ENCODE peak calls at places on chromosomes 7 and 10, in ten cellular contexts. F is foreskin fibroblast, J is posterior cingulate gyrus, R is K562, I is NCI-H1417, M is T-helper 17 cell, B is psoas muscle, O is EH, K is GM13976, X is EL. E is an unnamed sample.
A peak's percentile ranks its signal among the peaks of the same experiment; 100 is the strongest.

GRCh38 chr7:134339475-134339874 is 22.7 kb upstream of the SLC35B4 start:
- DNase-seq in F (no peak), J (no peak), R (no peak), I (no peak), M (no peak), B (no peak), O (no peak), K (no peak), X (no peak), E (no peak)

GRCh38 chr10:121690970-121691369 is 92.7 kb upstream of the FGFR2 start:
- DNase-seq in F (no peak), J (no peak), R (no peak), I (no peak), M (no peak), B (no peak), O (no peak), K (no peak), X (no peak), E (no peak)

GRCh38 chr10:35420044-35420443 is 83.7 kb downstream of the CCNY start:
- DNase-seq in F (peak; percentile 39), J (no peak), R (no peak), I (no peak), M (no peak), B (no peak), O (peak; percentile 21), K (no peak), X (peak; percentile 31), E (no peak)

GRCh38 chr7:48337012-48337621 is 165.9 kb downstream of the ABCA13 start:
- DNase-seq in F (no peak), J (no peak), R (no peak), I (no peak), M (no peak), B (no peak), O (peak; percentile 10), K (no peak), X (peak; percentile 6), E (peak; percentile 33)

GRCh38 chr7:139588632-139589031 is 65.1 kb downstream of the CLEC2L start:
- DNase-seq in F (peak; percentile 41), J (no peak), R (peak; percentile 49), I (no peak), M (no peak), B (peak; percentile 32), O (peak; percentile 10), K (no peak), X (no peak), E (no peak)

GRCh38 chr7:148303295-148304013 is 287.1 kb upstream of the C7orf33 start:
- DNase-seq in F (peak; percentile 3), J (no peak), R (no peak), I (peak; percentile 21), M (no peak), B (peak; percentile 76), O (no peak), K (no peak), X (peak; percentile 55), E (peak; percentile 48)

GRCh38 chr10:129321727-129322126 is 145.3 kb upstream of the MGMT start:
- DNase-seq in F (no peak), J (no peak), R (no peak), I (no peak), M (no peak), B (no peak), O (no peak), K (no peak), X (no peak), E (no peak)

GRCh38 chr10:86345296-86346168 is 21.1 kb downstream of the GRID1 start:
- DNase-seq in F (no peak), J (peak; percentile 41), R (no peak), I (no peak), M (no peak), B (no peak), O (peak; percentile 37), K (no peak), X (no peak), E (peak; percentile 7)

GRCh38 chr7:7565746-7566650 is 686 bp upstream of the MIOS start:
- DNase-seq in F (no peak), J (peak; percentile 62), R (no peak), I (no peak), M (no peak), B (peak; percentile 23), O (no peak), K (peak; percentile 24), X (no peak), E (no peak)

GRCh38 chr10:86366033-86366901 is at the start of gene GRID1:
- DNase-seq in F (no peak), J (peak; percentile 90), R (peak; percentile 29), I (peak; percentile 27), M (no peak), B (peak; percentile 41), O (peak; percentile 16), K (peak; percentile 77), X (no peak), E (peak; percentile 79)

GRCh38 chr10:77111611-77112550 is 525.7 kb downstream of the KCNMA1 start:
- DNase-seq in F (peak; percentile 65), J (no peak), R (peak; percentile 73), I (peak; percentile 33), M (no peak), B (no peak), O (peak; percentile 83), K (peak; percentile 53), X (peak; percentile 84), E (no peak)

GRCh38 chr7:118352854-118353453 is 128.4 kb downstream of the ANKRD7 start:
- DNase-seq in F (no peak), J (no peak), R (no peak), I (peak; percentile 30), M (no peak), B (no peak), O (no peak), K (no peak), X (no peak), E (no peak)

GRCh38 chr7:155252388-155252957 is 45.2 kb upstream of the INSIG1 start:
- DNase-seq in F (no peak), J (no peak), R (no peak), I (no peak), M (no peak), B (no peak), O (no peak), K (no peak), X (no peak), E (no peak)

GRCh38 chr10:98074315-98074911 is 44.0 kb upstream of the CRTAC1 start:
- DNase-seq in F (peak; percentile 7), J (no peak), R (no peak), I (no peak), M (no peak), B (no peak), O (peak; percentile 12), K (no peak), X (no peak), E (no peak)

GRCh38 chr10:128072941-128073615 is 53.1 kb downstream of the MKI67 start:
- DNase-seq in F (no peak), J (no peak), R (no peak), I (no peak), M (no peak), B (no peak), O (no peak), K (no peak), X (no peak), E (no peak)

GRCh38 chr10:28284126-28284525 is 18.7 kb downstream of the MPP7 start:
- DNase-seq in F (no peak), J (no peak), R (no peak), I (no peak), M (no peak), B (no peak), O (no peak), K (no peak), X (no peak), E (no peak)

GRCh38 chr10:43202657-43203490 is 64.0 kb downstream of the RASGEF1A start:
- DNase-seq in F (no peak), J (peak; percentile 69), R (peak; percentile 97), I (no peak), M (peak; percentile 38), B (peak; percentile 27), O (no peak), K (peak; percentile 82), X (no peak), E (peak; percentile 72)

GRCh38 chr10:29102233-29102632 is 186.6 kb upstream of the LYZL1 start:
- DNase-seq in F (no peak), J (peak; percentile 69), R (no peak), I (no peak), M (no peak), B (no peak), O (peak; percentile 7), K (no peak), X (no peak), E (no peak)

GRCh38 chr7:150986099-150986512 is 4.7 kb upstream of the NOS3 start:
- DNase-seq in F (peak; percentile 35), J (peak; percentile 91), R (peak; percentile 80), I (peak; percentile 80), M (no peak), B (peak; percentile 57), O (peak; percentile 58), K (peak; percentile 73), X (peak; percentile 55), E (peak; percentile 85)

GRCh38 chr10:28928484-28928883 is 251.2 kb downstream of the BAMBI start:
- DNase-seq in F (no peak), J (no peak), R (no peak), I (no peak), M (no peak), B (no peak), O (no peak), K (no peak), X (peak; percentile 26), E (no peak)

GRCh38 chr7:136698231-136698630 is 170.2 kb upstream of the CHRM2 start:
- DNase-seq in F (no peak), J (no peak), R (no peak), I (no peak), M (no peak), B (no peak), O (no peak), K (no peak), X (no peak), E (no peak)

GRCh38 chr10:12262278-12262981 is 66.4 kb downstream of the CDC123 start:
- DNase-seq in F (no peak), J (no peak), R (no peak), I (peak; percentile 20), M (no peak), B (no peak), O (no peak), K (no peak), X (no peak), E (no peak)

GRCh38 chr7:2922271-2922691 is 78.2 kb upstream of the GNA12 start:
- DNase-seq in F (no peak), J (peak; percentile 60), R (no peak), I (no peak), M (no peak), B (no peak), O (no peak), K (no peak), X (no peak), E (no peak)

GRCh38 chr10:12414278-12414988 is 65.1 kb downstream of the CAMK1D start:
- DNase-seq in F (no peak), J (no peak), R (no peak), I (no peak), M (no peak), B (no peak), O (no peak), K (no peak), X (no peak), E (no peak)

GRCh38 chr10:60089095-60089494 is 182.7 kb upstream of the CCDC6 start:
- DNase-seq in F (peak; percentile 3), J (no peak), R (no peak), I (no peak), M (no peak), B (no peak), O (peak; percentile 4), K (no peak), X (peak; percentile 9), E (no peak)

E was measured in glutamatergic neuron.